ENCODE peak calls at places on chromosomes 5 and 9, in four cellular contexts. One of them, this sample, is unnamed. For H3K27me3, the result is how much of the 10 kb centered on the place peaks cover.

GRCh38 chr5:172837640-172838039 is 3.6 kb downstream of the ERGIC1 start:
- DNase-seq in Panc1: no peak
- DNase-seq in GM06990: peak
- DNase-seq in hepatocyte: peak
- DNase-seq in this sample: no peak

GRCh38 chr9:128505414-128505765 is 871 bp downstream of the GLE1 start:
- DNase-seq in Panc1: no peak
- DNase-seq in GM06990: no peak
- DNase-seq in hepatocyte: no peak
- DNase-seq in this sample: no peak

GRCh38 chr9:72465602-72466001 is 55.8 kb upstream of the TMC1 start:
- DNase-seq in Panc1: no peak
- DNase-seq in GM06990: no peak
- DNase-seq in hepatocyte: no peak
- DNase-seq in this sample: no peak

GRCh38 chr9:75830303-75830702 is 60.2 kb upstream of the PCSK5 start:
- DNase-seq in Panc1: no peak
- DNase-seq in GM06990: peak
- DNase-seq in hepatocyte: no peak
- DNase-seq in this sample: no peak

GRCh38 chr5:57698785-57699184 is 216.2 kb upstream of the ACTBL2 start:
- DNase-seq in Panc1: peak
- DNase-seq in GM06990: no peak
- DNase-seq in hepatocyte: peak
- DNase-seq in this sample: peak

GRCh38 chr9:61668846-61669245 is 479.0 kb downstream of the SPATA31A7 start:
- DNase-seq in Panc1: no peak
- DNase-seq in GM06990: no peak
- DNase-seq in hepatocyte: no peak
- DNase-seq in this sample: no peak

GRCh38 chr9:13759624-13760023 is 480.1 kb upstream of the MPDZ start:
- DNase-seq in Panc1: no peak
- DNase-seq in GM06990: no peak
- DNase-seq in hepatocyte: no peak
- DNase-seq in this sample: no peak

GRCh38 chr9:33239922-33240321 is at the start of gene SPINK4:
- DNase-seq in Panc1: no peak
- DNase-seq in GM06990: no peak
- DNase-seq in hepatocyte: peak
- DNase-seq in this sample: peak

DNA sequence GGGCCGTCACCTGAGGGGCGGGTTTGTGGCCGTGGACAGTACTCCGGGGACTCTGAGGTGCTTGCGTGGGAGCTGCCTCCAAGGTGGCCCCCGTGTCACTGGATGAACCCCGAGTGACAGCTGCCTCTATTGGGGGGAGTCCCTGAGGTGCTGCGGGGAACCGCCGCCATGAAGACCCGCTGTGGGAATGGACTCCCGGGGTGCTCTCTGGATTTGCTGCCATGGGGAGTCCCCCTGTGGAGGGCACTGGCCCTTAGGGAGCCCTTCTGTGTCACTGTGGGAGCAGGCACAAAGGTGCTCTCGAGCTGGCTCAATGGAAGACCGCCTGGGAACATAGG is 100.2 kb upstream of the CCL21 start:
- DNase-seq in Panc1: no peak
- DNase-seq in GM06990: no peak
- DNase-seq in hepatocyte: no peak
- DNase-seq in this sample: no peak
- H3K27me3 ChIP-seq in Panc1: under half
- H3K27me3 ChIP-seq in GM06990: under half
- H3K27me3 ChIP-seq in hepatocyte: half or more
- H3K27me3 ChIP-seq in this sample: under half

GRCh38 chr5:119357815-119358559 is 2.2 kb downstream of the TNFAIP8 start:
- DNase-seq in Panc1: no peak
- DNase-seq in GM06990: no peak
- DNase-seq in hepatocyte: no peak
- DNase-seq in this sample: no peak
- H3K27me3 ChIP-seq in Panc1: under half
- H3K27me3 ChIP-seq in GM06990: under half
- H3K27me3 ChIP-seq in hepatocyte: under half
- H3K27me3 ChIP-seq in this sample: under half

DNA sequence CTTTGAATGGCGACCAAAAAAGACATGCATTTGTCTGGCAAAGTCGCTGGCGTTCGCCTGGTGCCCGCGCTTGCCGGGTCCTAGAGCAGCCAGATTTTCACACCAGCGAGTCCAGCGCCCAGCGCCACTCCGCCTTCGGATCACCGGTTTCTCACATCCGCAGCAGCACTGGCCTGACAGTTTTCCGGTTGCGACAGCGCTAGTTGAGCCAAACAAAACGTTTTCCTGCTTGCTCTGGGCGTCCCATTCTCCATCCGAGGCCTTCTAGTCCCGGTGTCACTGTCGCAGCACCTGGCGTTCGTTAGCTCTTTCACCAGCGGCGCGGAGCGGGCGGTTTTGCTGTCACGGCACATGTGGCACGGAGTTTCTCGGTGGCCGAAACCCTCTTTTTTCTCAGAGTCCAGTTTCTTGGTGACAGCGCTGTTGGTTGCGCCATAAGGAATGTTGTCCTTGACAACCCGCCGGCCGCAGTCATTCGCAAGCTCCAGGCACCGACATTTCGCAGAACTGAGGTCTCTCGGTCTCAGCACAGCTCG is 48.0 kb downstream of the ANXA2R start:
- DNase-seq in Panc1: no peak
- DNase-seq in GM06990: peak
- DNase-seq in hepatocyte: peak
- DNase-seq in this sample: peak
- H3K27me3 ChIP-seq in Panc1: under half
- H3K27me3 ChIP-seq in GM06990: under half
- H3K27me3 ChIP-seq in hepatocyte: under half
- H3K27me3 ChIP-seq in this sample: under half

DNA sequence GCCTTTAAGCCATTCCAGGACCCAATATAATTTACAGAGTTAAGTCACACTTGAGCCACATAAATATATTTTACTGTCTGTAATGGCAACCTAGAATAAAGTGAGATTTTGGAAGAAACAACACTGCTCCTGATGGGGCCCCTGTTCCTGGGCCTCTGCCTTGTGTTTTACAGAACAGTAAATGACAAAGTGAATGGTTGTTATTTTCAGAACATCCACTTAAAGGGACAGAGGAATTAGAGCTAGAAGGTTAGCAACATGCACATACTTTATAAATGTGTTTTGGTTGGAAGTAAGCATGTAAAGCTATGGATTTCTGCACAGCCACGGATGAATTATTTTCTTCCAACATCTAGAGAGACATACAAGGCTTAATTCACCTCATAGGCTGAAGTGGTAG is 3.6 kb downstream of the PTGER4 start:
- DNase-seq in Panc1: no peak
- DNase-seq in GM06990: no peak
- DNase-seq in hepatocyte: no peak
- DNase-seq in this sample: no peak
- H3K27me3 ChIP-seq in Panc1: under half
- H3K27me3 ChIP-seq in GM06990: under half
- H3K27me3 ChIP-seq in hepatocyte: under half
- H3K27me3 ChIP-seq in this sample: under half

DNA sequence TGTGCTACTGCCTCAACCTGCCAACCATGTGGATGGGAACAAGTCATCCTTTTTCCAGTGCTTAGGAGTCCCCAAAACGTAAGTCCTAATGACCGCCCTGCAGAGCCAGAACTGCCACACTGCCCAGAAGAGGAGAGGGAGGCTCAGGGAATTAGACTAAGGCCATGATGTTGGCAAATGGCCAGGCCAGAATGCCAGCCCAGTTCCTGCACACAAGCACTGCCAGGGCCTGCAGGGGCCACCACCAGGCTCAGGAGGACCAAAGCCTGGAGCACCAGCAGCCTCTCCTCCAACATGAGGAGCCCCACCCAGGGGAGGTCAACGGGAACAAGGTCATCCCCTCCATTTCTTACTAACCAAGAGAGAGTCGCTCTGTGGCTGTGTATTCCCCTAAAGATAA is 127.3 kb downstream of the ADAMTS2 start:
- DNase-seq in Panc1: no peak
- DNase-seq in GM06990: no peak
- DNase-seq in hepatocyte: no peak
- DNase-seq in this sample: no peak
- H3K27me3 ChIP-seq in Panc1: under half
- H3K27me3 ChIP-seq in GM06990: under half
- H3K27me3 ChIP-seq in hepatocyte: under half
- H3K27me3 ChIP-seq in this sample: under half

GRCh38 chr9:68697846-68698245 is 7.2 kb upstream of the PIP5K1B start:
- DNase-seq in Panc1: no peak
- DNase-seq in GM06990: no peak
- DNase-seq in hepatocyte: no peak
- DNase-seq in this sample: peak
- H3K27me3 ChIP-seq in Panc1: under half
- H3K27me3 ChIP-seq in GM06990: under half
- H3K27me3 ChIP-seq in hepatocyte: under half
- H3K27me3 ChIP-seq in this sample: under half

GRCh38 chr5:135543151-135543818 is 7.5 kb upstream of the NEUROG1 start:
- DNase-seq in Panc1: no peak
- DNase-seq in GM06990: no peak
- DNase-seq in hepatocyte: no peak
- DNase-seq in this sample: no peak
- H3K27me3 ChIP-seq in Panc1: under half
- H3K27me3 ChIP-seq in GM06990: under half
- H3K27me3 ChIP-seq in hepatocyte: half or more
- H3K27me3 ChIP-seq in this sample: under half

GRCh38 chr9:124454791-124455443 is 4.7 kb downstream of the ADGRD2 start:
- DNase-seq in Panc1: no peak
- DNase-seq in GM06990: no peak
- DNase-seq in hepatocyte: no peak
- DNase-seq in this sample: peak

GRCh38 chr9:124452841-124453585 is 2.8 kb downstream of the ADGRD2 start:
- DNase-seq in Panc1: no peak
- DNase-seq in GM06990: no peak
- DNase-seq in hepatocyte: no peak
- DNase-seq in this sample: peak

GRCh38 chr9:124453586-124454191 is 3.4 kb downstream of the ADGRD2 start:
- DNase-seq in Panc1: no peak
- DNase-seq in GM06990: no peak
- DNase-seq in hepatocyte: no peak
- DNase-seq in this sample: peak

GRCh38 chr9:124455820-124456219 is 5.6 kb downstream of the ADGRD2 start:
- DNase-seq in Panc1: no peak
- DNase-seq in GM06990: no peak
- DNase-seq in hepatocyte: no peak
- DNase-seq in this sample: no peak

DNA sequence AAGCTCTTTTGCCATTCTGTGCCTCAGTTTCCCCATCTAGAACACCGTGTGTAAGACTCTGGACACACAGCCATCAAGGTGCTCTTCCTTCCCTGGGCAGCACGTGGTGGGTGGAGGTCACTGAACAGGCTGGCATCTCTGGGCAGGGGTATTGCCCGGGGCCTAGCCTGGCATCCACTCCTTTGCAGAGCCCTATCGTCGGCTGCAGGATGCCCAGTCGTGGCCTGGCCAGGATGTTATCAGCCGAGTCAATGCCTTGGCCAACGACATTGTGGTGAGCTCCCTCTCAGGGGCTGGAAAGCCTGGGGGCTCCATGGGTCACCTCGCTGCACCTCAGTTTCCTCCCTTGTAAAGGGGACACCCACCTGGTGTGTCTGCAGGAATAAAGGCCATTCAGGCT is 4.0 kb downstream of the ADGRD2 start:
- DNase-seq in Panc1: no peak
- DNase-seq in GM06990: no peak
- DNase-seq in hepatocyte: no peak
- DNase-seq in this sample: no peak
- H3K27me3 ChIP-seq in Panc1: under half
- H3K27me3 ChIP-seq in GM06990: under half
- H3K27me3 ChIP-seq in hepatocyte: under half
- H3K27me3 ChIP-seq in this sample: under half

GRCh38 chr9:137234758-137235423 is 4.2 kb downstream of the SLC34A3 start:
- DNase-seq in Panc1: no peak
- DNase-seq in GM06990: no peak
- DNase-seq in hepatocyte: no peak
- DNase-seq in this sample: no peak
- H3K27me3 ChIP-seq in Panc1: under half
- H3K27me3 ChIP-seq in GM06990: under half
- H3K27me3 ChIP-seq in hepatocyte: under half
- H3K27me3 ChIP-seq in this sample: under half

This sample was measured in Caco-2.